ENCODE peak calls at places on chromosomes 7 and 10, in five cellular contexts. P is K562, M is Panc1, C is transverse colon, X is stomach. A is an unnamed sample. For H3K4me1, the result is how much of the 10 kb centered on the place peaks cover.

GRCh38 chr10:6995846-6996245 is 415.0 kb downstream of the SFMBT2 start:
- DNase-seq in M (no peak), P (no peak), X (no peak), C (no peak), A (no peak)

GRCh38 chr7:78770422-78771410 is 682.8 kb downstream of the MAGI2 start:
- DNase-seq in M (no peak), X (no peak), P (no peak), C (no peak), A (no peak)

GRCh38 chr10:44824607-44825006 is 86.5 kb upstream of the TMEM72 start:
- DNase-seq in M (no peak), P (no peak), C (no peak), X (no peak), A (no peak)

GRCh38 chr7:91266067-91266930 is 2.1 kb downstream of the FZD1 start:
- DNase-seq in P (no peak), C (peak), X (no peak), M (no peak), A (peak)

GRCh38 chr10:124155781-124156401 is 62.5 kb upstream of the CHST15 start:
- DNase-seq in P (no peak), X (no peak), C (no peak), M (no peak), A (no peak)

GRCh38 chr7:37342665-37343471 is 105.8 kb downstream of the ELMO1 start:
- DNase-seq in M (no peak), C (peak), P (no peak), X (peak), A (no peak)

GRCh38 chr7:106679153-106679931 is 18.4 kb upstream of the CCDC71L start:
- DNase-seq in C (no peak), P (peak), M (no peak), X (no peak), A (no peak)

GRCh38 chr10:61822781-61823230 is 78.7 kb upstream of the ARID5B start:
- DNase-seq in M (no peak), P (peak), C (no peak), X (no peak), A (no peak)

GRCh38 chr10:128419466-128420019 is 293.3 kb upstream of the MKI67 start:
- DNase-seq in C (no peak), P (no peak), M (no peak), X (no peak), A (no peak)

GRCh38 chr10:94803307-94803706 is 40.8 kb downstream of the CYP2C19 start:
- DNase-seq in P (no peak), C (no peak), X (no peak), M (no peak), A (no peak)

GRCh38 chr7:130140551-130141160 is 64.5 kb downstream of the TMEM209 start:
- DNase-seq in P (no peak), C (no peak), M (no peak), X (no peak), A (no peak)

GRCh38 chr7:155450558-155450827 is 7.4 kb upstream of the EN2 start:
- DNase-seq in C (no peak), P (no peak), X (no peak), M (no peak), A (no peak)

GRCh38 chr7:50940621-50941020 is 157.9 kb upstream of the GRB10 start:
- DNase-seq in C (no peak), X (no peak), P (no peak), M (no peak), A (no peak)

GRCh38 chr10:95872158-95872711 is 35.5 kb upstream of the CC2D2B start:
- DNase-seq in M (no peak), P (no peak), X (no peak), C (no peak), A (no peak)

GRCh38 chr7:42103020-42103419 is 134.0 kb downstream of the GLI3 start:
- DNase-seq in P (no peak), C (no peak), X (no peak), M (no peak), A (no peak)

GRCh38 chr7:55486991-55487390 is 85.3 kb downstream of the VOPP1 start:
- DNase-seq in X (no peak), C (no peak), P (no peak), M (no peak), A (no peak)

GRCh38 chr7:1802899-1803298 is 132.8 kb downstream of the ELFN1 start:
- DNase-seq in X (peak), C (no peak), M (no peak), P (no peak), A (no peak)

GRCh38 chr7:80883188-80884025 is 35.4 kb downstream of the SEMA3C start:
- DNase-seq in X (no peak), P (no peak), C (no peak), M (peak), A (peak)

GRCh38 chr7:18693401-18693800 is 197.9 kb downstream of the HDAC9 start:
- DNase-seq in P (no peak), M (peak), X (no peak), C (no peak), A (no peak)

GRCh38 chr10:48467669-48468068 is 137.2 kb downstream of the ARHGAP22 start:
- DNase-seq in C (no peak), M (no peak), P (no peak), X (peak), A (no peak)

GRCh38 chr7:127879942-127880341 is 151.3 kb downstream of the LRRC4 start:
- DNase-seq in X (no peak), M (no peak), C (no peak), P (no peak), A (no peak)

GRCh38 chr7:33854951-33855350 is 50.4 kb upstream of the BMPER start:
- DNase-seq in C (no peak), X (no peak), M (no peak), P (no peak), A (no peak)

GRCh38 chr7:2527505-2528464 is 8.2 kb downstream of the LFNG start:
- DNase-seq in C (peak), P (peak), X (no peak), M (no peak), A (peak)

GRCh38 chr7:154770962-154771361 is 232.0 kb downstream of the PAXIP1 start:
- DNase-seq in X (no peak), M (no peak), P (no peak), C (no peak), A (no peak)

GRCh38 chr7:28958235-28958945 is at the start of gene TRIL:
- DNase-seq in C (peak), X (peak), P (no peak), M (no peak), A (peak)

GRCh38 chr10:78028438-78029293 is 649 bp downstream of the POLR3A start:
- DNase-seq in X (no peak), C (peak), M (no peak), P (no peak), A (no peak)

GRCh38 chr10:42598249-42598873 is 40.0 kb downstream of the ZNF33B start:
- DNase-seq in P (no peak), M (no peak), X (no peak), C (no peak), A (no peak)

GRCh38 chr7:123941391-123942180 is 16.5 kb downstream of the SPAM1 start:
- DNase-seq in P (no peak), X (no peak), M (no peak), C (no peak), A (no peak)

GRCh38 chr10:72694476-72695369 is 2.8 kb downstream of the MCU start:
- DNase-seq in M (no peak), P (no peak), C (no peak), X (no peak), A (peak)

GRCh38 chr7:19079066-19079465 is 38.4 kb downstream of the TWIST1 start:
- DNase-seq in X (no peak), P (no peak), C (no peak), M (peak), A (no peak)

GRCh38 chr10:50604049-50604640 is 19.6 kb downstream of the SGMS1 start:
- DNase-seq in M (no peak), P (no peak), X (no peak), C (no peak), A (no peak)

GRCh38 chr7:30206942-30207341 is 72.2 kb downstream of the MTURN start:
- DNase-seq in C (no peak), X (no peak), P (no peak), M (no peak), A (no peak)

GRCh38 chr7:151731022-151731441 is 145.9 kb downstream of the PRKAG2 start:
- DNase-seq in X (no peak), C (no peak), M (no peak), P (no peak), A (no peak)
- H3K4me3 ChIP-seq in X (no peak), C (no peak), M (no peak), P (no peak), A (no peak)

DNA sequence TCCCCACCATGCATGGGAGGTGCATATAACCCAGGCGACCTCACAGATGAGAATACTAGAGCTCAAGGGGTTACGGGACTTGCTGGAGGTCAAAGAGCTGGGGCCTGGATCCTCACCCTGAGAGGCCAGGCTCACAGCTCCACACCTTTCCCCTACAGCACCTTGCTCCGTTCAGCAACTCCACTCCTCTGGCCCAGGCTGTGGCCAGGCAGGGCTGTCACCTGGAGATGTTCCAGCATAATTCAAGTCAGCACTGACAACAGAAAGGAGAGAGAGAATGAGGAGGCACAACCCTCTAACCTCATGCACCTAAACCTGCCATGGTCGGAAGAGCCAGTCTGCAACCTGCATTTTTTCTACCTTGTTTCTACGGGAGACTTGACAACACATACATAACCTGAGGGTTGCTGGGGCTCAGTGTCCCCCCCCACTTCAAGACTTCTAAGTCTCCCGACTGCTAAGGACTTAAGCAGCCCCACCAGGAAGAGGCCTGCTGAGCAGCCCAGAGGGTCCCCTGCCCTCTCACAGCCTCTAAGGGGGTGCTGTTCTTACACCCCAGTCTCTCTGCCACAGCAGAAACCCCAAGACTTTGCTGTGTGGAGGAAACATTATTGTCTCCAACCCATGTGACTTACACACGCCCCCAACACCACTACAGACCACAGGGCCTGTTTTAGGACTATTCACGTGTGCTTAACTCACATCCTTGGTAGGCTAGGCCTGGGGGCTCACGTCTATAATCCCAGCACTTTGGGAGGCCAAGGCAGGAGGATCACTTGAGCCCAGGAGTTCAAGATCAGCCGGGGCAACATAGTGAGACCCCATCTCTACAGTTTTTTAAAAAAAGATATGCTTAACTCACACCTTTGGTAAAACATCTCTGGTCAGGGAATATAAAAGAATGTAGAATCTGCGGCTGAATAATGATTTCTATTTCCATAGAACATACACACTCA is 175.6 kb downstream of the FAM107B start:
- DNase-seq in P (no peak), M (no peak), X (peak), C (no peak), A (no peak)
- TF ChIP-seq POLR2AphosphoS5 in P (no peak), M (no peak), X (no peak), C (no peak), A (no peak)

DNA sequence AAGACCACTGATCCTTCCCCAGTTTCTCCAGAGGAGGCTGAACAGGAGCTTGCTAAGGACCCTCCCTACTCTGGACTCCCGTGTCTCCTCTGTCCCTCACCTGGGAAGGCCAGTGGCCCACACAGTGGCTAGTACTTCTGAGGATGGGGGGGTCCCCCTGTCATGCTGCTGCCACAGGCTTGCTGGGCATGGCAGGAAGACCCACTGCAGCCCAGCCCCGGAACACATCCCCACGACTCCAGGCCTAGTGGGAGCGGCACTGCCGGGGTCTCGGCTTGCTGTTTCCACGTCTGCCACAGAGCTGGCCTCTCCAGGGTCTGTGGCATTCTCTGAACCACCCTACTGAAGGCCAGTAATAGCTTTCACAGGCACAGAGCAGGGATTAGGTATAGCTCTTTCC is 25.9 kb upstream of the NPFFR1 start:
- DNase-seq in X (no peak), M (no peak), C (no peak), P (no peak), A (no peak)
- H3K4me1 ChIP-seq in X (under half), M (under half), C (under half), P (under half), A (under half)

GRCh38 chr10:19628767-19629443 is 187.3 kb upstream of the PLXDC2 start:
- DNase-seq in P (no peak), X (no peak), C (no peak), M (no peak), A (no peak)

GRCh38 chr10:19634163-19634562 is 182.1 kb upstream of the PLXDC2 start:
- DNase-seq in C (no peak), X (no peak), M (no peak), P (no peak), A (no peak)

GRCh38 chr10:19629559-19629958 is 186.7 kb upstream of the PLXDC2 start:
- DNase-seq in X (peak), P (no peak), M (no peak), C (peak), A (no peak)
- H3K4me3 ChIP-seq in X (no peak), P (no peak), M (no peak), C (no peak), A (no peak)

GRCh38 chr7:121390109-121390508 is 6.0 kb downstream of the FAM3C start:
- DNase-seq in C (no peak), X (no peak), P (no peak), M (no peak), A (no peak)
- TF ChIP-seq POLR2AphosphoS5 in C (no peak), X (no peak), P (no peak), M (no peak), A (no peak)

GRCh38 chr10:23284155-23284554 is 60.4 kb downstream of the C10orf67 start:
- DNase-seq in P (no peak), C (no peak), X (no peak), M (no peak), A (no peak)
- H3K4me1 ChIP-seq in P (under half), C (under half), X (under half), M (under half), A (under half)

DNA sequence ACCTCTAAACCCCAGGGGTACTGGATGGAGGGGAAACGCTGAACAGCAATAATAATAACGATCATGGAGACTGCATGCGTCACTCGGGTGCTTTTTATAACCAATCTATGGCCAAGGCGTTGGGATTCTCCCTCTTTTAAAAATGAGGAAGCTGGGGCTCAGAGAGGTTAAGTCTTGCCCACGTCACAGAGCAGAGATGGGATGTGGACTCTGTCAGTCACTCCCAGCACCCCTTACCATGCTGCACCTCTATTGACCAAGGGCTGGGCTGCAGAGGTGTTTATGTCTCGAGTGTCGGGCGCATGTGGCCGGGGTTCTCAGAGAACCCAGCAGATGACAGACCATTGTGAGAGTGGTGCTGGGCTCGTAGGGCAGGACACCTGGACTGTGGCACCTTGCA is 129.9 kb downstream of the CDH23 start:
- DNase-seq in M (no peak), X (no peak), P (no peak), C (peak), A (no peak)
- H3K4me3 ChIP-seq in M (no peak), X (no peak), P (no peak), C (no peak), A (no peak)

GRCh38 chr7:116653204-116653603 is 18.8 kb upstream of the MET start:
- DNase-seq in P (no peak), M (no peak), X (no peak), C (no peak), A (peak)
- TF ChIP-seq POLR2AphosphoS5 in P (no peak), M (no peak), X (no peak), C (no peak), A (peak)

A was measured in prostate gland.